ENCODE peak calls at places on chromosomes 2 and 18, in six cellular contexts. One of them, this sample, is unnamed.

GRCh38 chr2:217929757-217930707 is 72.8 kb downstream of the TNS1 start:
- DNase-seq in hepatocyte: no peak
- DNase-seq in fibroblast of lung: peak; percentile 65
- DNase-seq in HCT116: no peak
- DNase-seq in heart right ventricle: no peak
- DNase-seq in CD8-positive, alpha-beta T cell: no peak
- DNase-seq in this sample: no peak

GRCh38 chr18:75779450-75779849 is 351.9 kb upstream of the SMIM21 start:
- DNase-seq in hepatocyte: no peak
- DNase-seq in fibroblast of lung: no peak
- DNase-seq in HCT116: no peak
- DNase-seq in heart right ventricle: no peak
- DNase-seq in CD8-positive, alpha-beta T cell: no peak
- DNase-seq in this sample: peak; percentile 22

GRCh38 chr2:193966590-193966989 is 1690.4 kb upstream of the SLC39A10 start:
- DNase-seq in hepatocyte: peak; percentile 45
- DNase-seq in fibroblast of lung: peak; percentile 57
- DNase-seq in HCT116: peak; percentile 41
- DNase-seq in heart right ventricle: no peak
- DNase-seq in CD8-positive, alpha-beta T cell: no peak
- DNase-seq in this sample: no peak

GRCh38 chr2:609520-610280 is 67.5 kb downstream of the TMEM18 start:
- DNase-seq in hepatocyte: no peak
- DNase-seq in fibroblast of lung: no peak
- DNase-seq in HCT116: no peak
- DNase-seq in heart right ventricle: no peak
- DNase-seq in CD8-positive, alpha-beta T cell: no peak
- DNase-seq in this sample: peak; percentile 3

GRCh38 chr18:67600781-67601180 is 84.3 kb upstream of the DSEL start:
- DNase-seq in hepatocyte: no peak
- DNase-seq in fibroblast of lung: peak; percentile 10
- DNase-seq in HCT116: no peak
- DNase-seq in heart right ventricle: no peak
- DNase-seq in CD8-positive, alpha-beta T cell: no peak
- DNase-seq in this sample: no peak

GRCh38 chr2:98537390-98537972 is 70.8 kb downstream of the COA5 start:
- DNase-seq in hepatocyte: no peak
- DNase-seq in fibroblast of lung: no peak
- DNase-seq in HCT116: no peak
- DNase-seq in heart right ventricle: no peak
- DNase-seq in CD8-positive, alpha-beta T cell: no peak
- DNase-seq in this sample: no peak

GRCh38 chr18:58753976-58754375 is 82.7 kb downstream of the MALT1 start:
- DNase-seq in hepatocyte: no peak
- DNase-seq in fibroblast of lung: peak; percentile 24
- DNase-seq in HCT116: no peak
- DNase-seq in heart right ventricle: no peak
- DNase-seq in CD8-positive, alpha-beta T cell: no peak
- DNase-seq in this sample: no peak

GRCh38 chr2:42328148-42328833 is 32.7 kb downstream of the COX7A2L start:
- DNase-seq in hepatocyte: peak; percentile 34
- DNase-seq in fibroblast of lung: peak; percentile 68
- DNase-seq in HCT116: peak; percentile 7
- DNase-seq in heart right ventricle: no peak
- DNase-seq in CD8-positive, alpha-beta T cell: no peak
- DNase-seq in this sample: no peak

GRCh38 chr2:60741588-60741987 is 14.5 kb upstream of the PAPOLG start:
- DNase-seq in hepatocyte: no peak
- DNase-seq in fibroblast of lung: no peak
- DNase-seq in HCT116: no peak
- DNase-seq in heart right ventricle: peak; percentile 14
- DNase-seq in CD8-positive, alpha-beta T cell: no peak
- DNase-seq in this sample: no peak

GRCh38 chr2:26838121-26838906 is 9.6 kb upstream of the DPYSL5 start:
- DNase-seq in hepatocyte: peak; percentile 42
- DNase-seq in fibroblast of lung: peak; percentile 46
- DNase-seq in HCT116: no peak
- DNase-seq in heart right ventricle: no peak
- DNase-seq in CD8-positive, alpha-beta T cell: no peak
- DNase-seq in this sample: no peak

GRCh38 chr2:67564076-67564475 is 166.9 kb downstream of the ETAA1 start:
- DNase-seq in hepatocyte: no peak
- DNase-seq in fibroblast of lung: peak; percentile 78
- DNase-seq in HCT116: no peak
- DNase-seq in heart right ventricle: no peak
- DNase-seq in CD8-positive, alpha-beta T cell: no peak
- DNase-seq in this sample: no peak

GRCh38 chr2:8860239-8860638 is 22.8 kb upstream of the KIDINS220 start:
- DNase-seq in hepatocyte: no peak
- DNase-seq in fibroblast of lung: no peak
- DNase-seq in HCT116: no peak
- DNase-seq in heart right ventricle: no peak
- DNase-seq in CD8-positive, alpha-beta T cell: no peak
- DNase-seq in this sample: no peak

DNA sequence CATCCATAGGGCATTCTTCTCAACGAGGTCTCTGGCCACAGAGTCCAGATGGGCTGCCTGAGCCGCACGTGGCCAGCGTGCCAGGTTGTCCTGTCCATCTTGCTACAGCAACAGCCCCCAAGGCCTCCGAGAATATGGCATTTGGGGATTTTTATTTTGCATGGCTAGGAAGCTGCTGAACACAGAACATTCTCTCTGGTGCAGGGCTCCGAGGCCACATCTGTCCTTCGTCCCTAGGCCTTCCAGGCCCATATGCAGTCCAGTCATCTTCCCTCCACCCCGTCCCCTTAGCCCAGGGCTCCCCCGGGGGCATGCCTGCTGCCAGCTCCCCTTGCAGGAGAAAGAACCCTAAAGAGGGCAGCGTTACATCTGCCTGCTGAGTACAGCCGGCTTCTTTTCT is 2.3 kb downstream of the HDAC4 start:
- DNase-seq in hepatocyte: no peak
- DNase-seq in fibroblast of lung: no peak
- DNase-seq in HCT116: no peak
- DNase-seq in heart right ventricle: no peak
- DNase-seq in CD8-positive, alpha-beta T cell: no peak
- DNase-seq in this sample: no peak
- H3K4me3 ChIP-seq in hepatocyte: no peak overlapping the region
- H3K4me3 ChIP-seq in fibroblast of lung: peak overlapping the region; percentile 62
- H3K4me3 ChIP-seq in HCT116: no peak overlapping the region
- H3K4me3 ChIP-seq in heart right ventricle: no peak overlapping the region
- H3K4me3 ChIP-seq in CD8-positive, alpha-beta T cell: no peak overlapping the region
- H3K4me3 ChIP-seq in this sample: no peak overlapping the region

GRCh38 chr2:115678129-115678528 is 1235.7 kb downstream of the DPP10 start:
- DNase-seq in hepatocyte: no peak
- DNase-seq in fibroblast of lung: no peak
- DNase-seq in HCT116: no peak
- DNase-seq in heart right ventricle: no peak
- DNase-seq in CD8-positive, alpha-beta T cell: no peak
- DNase-seq in this sample: peak; percentile 8
- H3K9me3 ChIP-seq in hepatocyte: peaks cover 5% of the 10 kb centered on the region
- H3K9me3 ChIP-seq in fibroblast of lung: no peaks in the 10 kb centered on the region
- H3K9me3 ChIP-seq in HCT116: peaks cover 20% of the 10 kb centered on the region
- H3K9me3 ChIP-seq in heart right ventricle: no peaks in the 10 kb centered on the region
- H3K9me3 ChIP-seq in CD8-positive, alpha-beta T cell: no peaks in the 10 kb centered on the region
- H3K9me3 ChIP-seq in this sample: peaks cover 3% of the 10 kb centered on the region

GRCh38 chr2:65387017-65387416 is 45.4 kb downstream of the SPRED2 start:
- DNase-seq in hepatocyte: no peak
- DNase-seq in fibroblast of lung: no peak
- DNase-seq in HCT116: no peak
- DNase-seq in heart right ventricle: no peak
- DNase-seq in CD8-positive, alpha-beta T cell: no peak
- DNase-seq in this sample: peak; percentile 28
- TF ChIP-seq CTCF in hepatocyte: no peak
- TF ChIP-seq CTCF in fibroblast of lung: no peak
- TF ChIP-seq CTCF in HCT116: no peak
- TF ChIP-seq CTCF in heart right ventricle: no peak
- TF ChIP-seq CTCF in CD8-positive, alpha-beta T cell: no peak
- TF ChIP-seq CTCF in this sample: peak; percentile 45

GRCh38 chr2:172740871-172741270 is 5.2 kb downstream of the RAPGEF4 start:
- DNase-seq in hepatocyte: no peak
- DNase-seq in fibroblast of lung: no peak
- DNase-seq in HCT116: no peak
- DNase-seq in heart right ventricle: no peak
- DNase-seq in CD8-positive, alpha-beta T cell: no peak
- DNase-seq in this sample: no peak

GRCh38 chr2:172735646-172736418 is at the start of gene RAPGEF4:
- DNase-seq in hepatocyte: peak; percentile 47
- DNase-seq in fibroblast of lung: no peak
- DNase-seq in HCT116: no peak
- DNase-seq in heart right ventricle: no peak
- DNase-seq in CD8-positive, alpha-beta T cell: no peak
- DNase-seq in this sample: peak; percentile 40

GRCh38 chr2:172734711-172735645 is 667 bp upstream of the RAPGEF4 start:
- DNase-seq in hepatocyte: no peak
- DNase-seq in fibroblast of lung: peak; percentile 23
- DNase-seq in HCT116: no peak
- DNase-seq in heart right ventricle: no peak
- DNase-seq in CD8-positive, alpha-beta T cell: no peak
- DNase-seq in this sample: no peak

GRCh38 chr2:172739651-172740050 is 4.0 kb downstream of the RAPGEF4 start:
- DNase-seq in hepatocyte: no peak
- DNase-seq in fibroblast of lung: no peak
- DNase-seq in HCT116: no peak
- DNase-seq in heart right ventricle: no peak
- DNase-seq in CD8-positive, alpha-beta T cell: no peak
- DNase-seq in this sample: no peak

DNA sequence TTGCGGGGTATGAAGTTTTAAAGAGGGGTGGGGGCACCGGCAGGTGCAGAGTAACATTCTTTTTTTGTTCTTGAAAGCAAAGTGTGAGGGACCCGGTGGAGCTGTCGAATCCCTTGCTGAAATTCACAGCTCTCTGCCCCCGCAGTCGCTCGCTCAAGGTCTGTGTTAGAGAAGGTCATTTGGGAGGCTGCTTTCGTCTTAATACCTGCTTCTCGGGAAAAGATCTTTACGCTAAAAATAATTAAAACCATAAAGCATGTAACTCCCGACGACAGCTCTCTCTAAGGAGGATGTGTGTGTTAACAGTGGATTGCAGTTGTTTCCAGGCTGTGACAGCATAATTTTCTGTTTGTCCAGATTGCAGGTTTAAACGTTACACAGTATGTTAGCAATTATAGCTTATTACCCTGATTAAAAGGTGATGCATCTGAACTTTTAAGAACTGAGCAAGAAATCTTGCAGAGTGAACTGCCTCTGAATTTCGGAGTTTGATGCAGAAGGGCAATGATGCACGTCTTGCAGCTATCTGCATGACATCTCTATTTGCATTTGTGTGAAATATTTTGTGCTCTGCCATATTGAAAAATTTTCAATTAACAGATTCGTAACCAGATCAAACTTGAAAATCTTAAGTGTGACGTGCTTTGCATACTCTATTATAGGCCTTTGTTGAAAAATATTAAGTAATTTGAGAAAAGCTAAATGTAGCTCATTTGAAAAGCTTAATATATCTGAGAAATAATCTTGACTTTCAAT is 952 bp downstream of the RAPGEF4 start:
- DNase-seq in hepatocyte: no peak
- DNase-seq in fibroblast of lung: no peak
- DNase-seq in HCT116: no peak
- DNase-seq in heart right ventricle: no peak
- DNase-seq in CD8-positive, alpha-beta T cell: no peak
- DNase-seq in this sample: no peak
- H3K4me3 ChIP-seq in hepatocyte: peak overlapping the region; percentile 61
- H3K4me3 ChIP-seq in fibroblast of lung: peak overlapping the region; percentile 35
- H3K4me3 ChIP-seq in HCT116: no peak overlapping the region
- H3K4me3 ChIP-seq in heart right ventricle: peak overlapping the region; percentile 45
- H3K4me3 ChIP-seq in CD8-positive, alpha-beta T cell: peak overlapping the region; percentile 31
- H3K4me3 ChIP-seq in this sample: peak overlapping the region; percentile 74

GRCh38 chr2:94759211-94759610 is 112.0 kb upstream of the TEKT4 start:
- DNase-seq in hepatocyte: no peak
- DNase-seq in fibroblast of lung: no peak
- DNase-seq in HCT116: peak; percentile 23
- DNase-seq in heart right ventricle: no peak
- DNase-seq in CD8-positive, alpha-beta T cell: no peak
- DNase-seq in this sample: no peak
- H3K9me3 ChIP-seq in hepatocyte: no peaks in the 10 kb centered on the region
- H3K9me3 ChIP-seq in fibroblast of lung: no peaks in the 10 kb centered on the region
- H3K9me3 ChIP-seq in HCT116: no peaks in the 10 kb centered on the region
- H3K9me3 ChIP-seq in heart right ventricle: no peaks in the 10 kb centered on the region
- H3K9me3 ChIP-seq in CD8-positive, alpha-beta T cell: no peaks in the 10 kb centered on the region
- H3K9me3 ChIP-seq in this sample: no peaks in the 10 kb centered on the region

DNA sequence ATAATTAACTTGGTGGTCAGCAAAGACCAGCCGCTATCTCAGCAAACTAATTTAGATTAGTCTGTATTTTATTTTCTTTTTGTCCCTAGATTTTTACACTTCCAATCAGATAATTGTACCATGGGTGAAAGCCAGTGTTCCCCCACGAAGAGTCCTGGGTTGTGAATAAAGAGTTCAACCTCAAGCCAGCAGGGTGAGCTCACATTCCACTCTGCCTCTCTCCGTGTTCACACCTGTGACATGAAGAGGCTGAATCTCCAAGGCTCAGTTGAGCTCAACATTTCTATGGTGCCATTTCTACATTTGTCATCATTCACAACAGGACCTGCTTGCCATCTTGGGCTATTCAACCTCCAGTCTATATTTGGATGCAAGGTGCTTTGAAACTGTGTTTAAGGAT is 771.5 kb downstream of the GALR1 start:
- DNase-seq in hepatocyte: no peak
- DNase-seq in fibroblast of lung: no peak
- DNase-seq in HCT116: no peak
- DNase-seq in heart right ventricle: no peak
- DNase-seq in CD8-positive, alpha-beta T cell: no peak
- DNase-seq in this sample: peak; percentile 44
- TF ChIP-seq CTCF in hepatocyte: peak; percentile 15
- TF ChIP-seq CTCF in fibroblast of lung: no peak
- TF ChIP-seq CTCF in HCT116: no peak
- TF ChIP-seq CTCF in heart right ventricle: no peak
- TF ChIP-seq CTCF in CD8-positive, alpha-beta T cell: no peak
- TF ChIP-seq CTCF in this sample: peak; percentile 65

GRCh38 chr2:130347220-130347925 is 4.7 kb downstream of the IMP4 start:
- DNase-seq in hepatocyte: no peak
- DNase-seq in fibroblast of lung: no peak
- DNase-seq in HCT116: no peak
- DNase-seq in heart right ventricle: no peak
- DNase-seq in CD8-positive, alpha-beta T cell: no peak
- DNase-seq in this sample: no peak
- H3K4me3 ChIP-seq in hepatocyte: no peak overlapping the region
- H3K4me3 ChIP-seq in fibroblast of lung: no peak overlapping the region
- H3K4me3 ChIP-seq in HCT116: no peak overlapping the region
- H3K4me3 ChIP-seq in heart right ventricle: no peak overlapping the region
- H3K4me3 ChIP-seq in CD8-positive, alpha-beta T cell: no peak overlapping the region
- H3K4me3 ChIP-seq in this sample: no peak overlapping the region

DNA sequence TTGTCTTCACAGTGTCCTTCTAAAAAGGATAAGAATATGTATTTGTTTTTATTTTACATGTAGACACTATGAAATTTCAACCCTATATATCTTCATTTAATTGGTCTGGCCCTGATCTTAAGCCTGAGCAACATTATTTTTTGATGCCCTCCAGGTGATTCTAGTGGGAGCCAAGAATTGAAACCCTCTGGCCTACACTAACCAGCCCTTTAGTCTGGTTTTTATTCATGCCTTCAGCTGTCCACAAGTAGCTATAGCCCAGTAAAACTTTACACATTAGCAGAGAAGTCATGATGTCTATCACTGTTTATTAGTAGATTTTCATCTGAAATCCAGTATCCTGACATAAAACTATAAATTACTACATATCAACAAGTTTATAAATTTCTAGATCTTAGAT is 52.7 kb upstream of the UBXN4 start:
- DNase-seq in hepatocyte: no peak
- DNase-seq in fibroblast of lung: no peak
- DNase-seq in HCT116: no peak
- DNase-seq in heart right ventricle: no peak
- DNase-seq in CD8-positive, alpha-beta T cell: no peak
- DNase-seq in this sample: no peak
- H3K9me3 ChIP-seq in hepatocyte: no peaks in the 10 kb centered on the region
- H3K9me3 ChIP-seq in fibroblast of lung: no peaks in the 10 kb centered on the region
- H3K9me3 ChIP-seq in HCT116: no peaks in the 10 kb centered on the region
- H3K9me3 ChIP-seq in heart right ventricle: no peaks in the 10 kb centered on the region
- H3K9me3 ChIP-seq in CD8-positive, alpha-beta T cell: no peaks in the 10 kb centered on the region
- H3K9me3 ChIP-seq in this sample: no peaks in the 10 kb centered on the region